ENCODE peak calls at places on chromosomes 2 and 18, in ten cellular contexts. B is GM23338, Y is endothelial cell of umbilical vein, E is fibroblast of lung, H is neural progenitor cell, Z is HCT116, N is PC-9, W is PC-3, C is SK-N-SH, I is astrocyte. K is an unnamed sample.

GRCh38 chr18:73118121-73118816 is 250.5 kb upstream of the NETO1 start:
- DNase-seq in B (no peak), Y (no peak), E (peak; percentile 5), H (no peak), Z (no peak), N (no peak), W (peak; percentile 79), C (no peak), I (peak; percentile 70), K (no peak)

GRCh38 chr2:188997276-188997675 is 23.1 kb downstream of the COL3A1 start:
- DNase-seq in B (no peak), Y (no peak), E (peak; percentile 36), H (no peak), Z (no peak), N (no peak), W (no peak), C (no peak), I (no peak), K (no peak)

GRCh38 chr2:64863097-64863820 is 125.9 kb upstream of the SLC1A4 start:
- DNase-seq in B (no peak), Y (no peak), E (no peak), H (no peak), Z (no peak), N (no peak), W (no peak), C (no peak), I (no peak), K (no peak)

GRCh38 chr18:58727776-58728500 is 56.7 kb downstream of the MALT1 start:
- DNase-seq in B (no peak), Y (no peak), E (peak; percentile 27), H (no peak), Z (no peak), N (no peak), W (no peak), C (no peak), I (peak; percentile 19), K (no peak)

GRCh38 chr18:57797209-57797651 is 5.9 kb downstream of the ATP8B1 start:
- DNase-seq in B (no peak), Y (no peak), E (no peak), H (peak; percentile 25), Z (no peak), N (no peak), W (peak; percentile 62), C (no peak), I (no peak), K (no peak)

GRCh38 chr18:58527116-58528010 is 101.5 kb downstream of the ALPK2 start:
- DNase-seq in B (no peak), Y (no peak), E (no peak), H (no peak), Z (no peak), N (no peak), W (no peak), C (no peak), I (peak; percentile 32), K (no peak)

GRCh38 chr2:39504790-39505335 is 67.8 kb upstream of the MAP4K3 start:
- DNase-seq in B (no peak), Y (peak; percentile 38), E (peak; percentile 93), H (no peak), Z (no peak), N (no peak), W (peak; percentile 75), C (no peak), I (peak; percentile 78), K (no peak)

GRCh38 chr2:11319939-11320338 is 24.5 kb downstream of the ROCK2 start:
- DNase-seq in B (no peak), Y (no peak), E (peak; percentile 56), H (no peak), Z (no peak), N (no peak), W (no peak), C (no peak), I (peak; percentile 89), K (no peak)

GRCh38 chr2:187566266-187566665 is 12.0 kb upstream of the TFPI start:
- DNase-seq in B (no peak), Y (no peak), E (no peak), H (no peak), Z (no peak), N (no peak), W (no peak), C (no peak), I (no peak), K (no peak)

GRCh38 chr2:191051825-191052778 is 38.1 kb upstream of the STAT1 start:
- DNase-seq in B (peak; percentile 73), Y (peak; percentile 75), E (peak; percentile 71), H (peak; percentile 57), Z (peak; percentile 45), N (no peak), W (peak; percentile 79), C (peak; percentile 42), I (peak; percentile 40), K (no peak)

GRCh38 chr2:157223624-157224205 is 33.8 kb upstream of the GALNT5 start:
- DNase-seq in B (no peak), Y (no peak), E (no peak), H (no peak), Z (no peak), N (no peak), W (no peak), C (no peak), I (no peak), K (no peak)

GRCh38 chr2:68426885-68427579 is 40.1 kb downstream of the FBXO48 start:
- DNase-seq in B (no peak), Y (no peak), E (peak; percentile 81), H (no peak), Z (no peak), N (no peak), W (peak; percentile 63), C (no peak), I (no peak), K (no peak)

GRCh38 chr2:99487906-99488305 is 1.9 kb downstream of the REV1 start:
- DNase-seq in B (no peak), Y (no peak), E (no peak), H (no peak), Z (no peak), N (no peak), W (no peak), C (no peak), I (peak; percentile 17), K (no peak)

GRCh38 chr18:78396756-78397155 is 582.9 kb upstream of the SALL3 start:
- DNase-seq in B (no peak), Y (no peak), E (no peak), H (no peak), Z (no peak), N (no peak), W (no peak), C (no peak), I (no peak), K (no peak)

GRCh38 chr2:144702051-144702450 is 182.1 kb upstream of the ZEB2 start:
- DNase-seq in B (no peak), Y (no peak), E (no peak), H (no peak), Z (no peak), N (no peak), W (no peak), C (no peak), I (no peak), K (no peak)

GRCh38 chr2:235740821-235741220 is 247.0 kb downstream of the AGAP1 start:
- DNase-seq in B (peak; percentile 84), Y (no peak), E (no peak), H (peak; percentile 62), Z (no peak), N (peak; percentile 62), W (peak; percentile 42), C (peak; percentile 61), I (no peak), K (no peak)

GRCh38 chr2:25374411-25374810 is 32.7 kb upstream of the DNMT3A start:
- DNase-seq in B (no peak), Y (no peak), E (no peak), H (no peak), Z (no peak), N (no peak), W (no peak), C (no peak), I (no peak), K (no peak)
- H3K4me1 ChIP-seq in B (peaks cover 15% of the 10 kb centered on the region), Y (peaks cover 11% of the 10 kb centered on the region), E (no peaks in the 10 kb centered on the region), H (peaks cover 33% of the 10 kb centered on the region), Z (peaks cover 19% of the 10 kb centered on the region), N (peaks cover 8% of the 10 kb centered on the region), W (peaks cover 32% of the 10 kb centered on the region), C (peaks cover 39% of the 10 kb centered on the region), I (peaks cover 24% of the 10 kb centered on the region), K (peaks cover 37% of the 10 kb centered on the region)

GRCh38 chr2:25222475-25223121 is 54.2 kb upstream of the POMC start:
- DNase-seq in B (no peak), Y (no peak), E (no peak), H (no peak), Z (no peak), N (no peak), W (no peak), C (no peak), I (no peak), K (no peak)
- H2AFZ ChIP-seq in B (peak overlapping the region; percentile 74), Y (no peak overlapping the region), E (no peak overlapping the region), H (no peak overlapping the region), Z (no peak overlapping the region), N (no peak overlapping the region), W (no peak overlapping the region), C (no peak overlapping the region), I (no peak overlapping the region), K (no peak overlapping the region)

GRCh38 chr2:54589340-54590215 is 133.5 kb downstream of the SPTBN1 start:
- DNase-seq in B (no peak), Y (peak; percentile 99), E (peak; percentile 30), H (no peak), Z (no peak), N (no peak), W (peak; percentile 67), C (peak; percentile 46), I (no peak), K (no peak)
- H3K4me1 ChIP-seq in B (peaks cover 36% of the 10 kb centered on the region), Y (peaks cover 64% of the 10 kb centered on the region), E (peaks cover 2% of the 10 kb centered on the region), H (no peaks in the 10 kb centered on the region), Z (no peaks in the 10 kb centered on the region), N (peaks cover 33% of the 10 kb centered on the region), W (peaks cover 58% of the 10 kb centered on the region), C (peaks cover 37% of the 10 kb centered on the region), I (peaks cover 45% of the 10 kb centered on the region), K (peaks cover 19% of the 10 kb centered on the region)

GRCh38 chr2:74856004-74856578 is 22.2 kb downstream of the HK2 start:
- DNase-seq in B (no peak), Y (no peak), E (no peak), H (no peak), Z (no peak), N (no peak), W (peak; percentile 47), C (no peak), I (no peak), K (no peak)
- H2AFZ ChIP-seq in B (no peak overlapping the region), Y (no peak overlapping the region), E (no peak overlapping the region), H (no peak overlapping the region), Z (no peak overlapping the region), N (no peak overlapping the region), W (no peak overlapping the region), C (no peak overlapping the region), I (no peak overlapping the region), K (no peak overlapping the region)

GRCh38 chr2:237983922-237984321 is 17.1 kb downstream of the UBE2F start:
- DNase-seq in B (no peak), Y (no peak), E (no peak), H (no peak), Z (no peak), N (no peak), W (no peak), C (no peak), I (no peak), K (no peak)

GRCh38 chr2:237982039-237982725 is 15.4 kb downstream of the UBE2F start:
- DNase-seq in B (no peak), Y (no peak), E (no peak), H (no peak), Z (no peak), N (no peak), W (no peak), C (no peak), I (no peak), K (no peak)

GRCh38 chr2:237987263-237987662 is 20.4 kb downstream of the UBE2F start:
- DNase-seq in B (peak; percentile 29), Y (no peak), E (no peak), H (no peak), Z (no peak), N (no peak), W (no peak), C (no peak), I (no peak), K (no peak)
- H3K4me1 ChIP-seq in B (no peaks in the 10 kb centered on the region), Y (no peaks in the 10 kb centered on the region), E (no peaks in the 10 kb centered on the region), H (no peaks in the 10 kb centered on the region), Z (no peaks in the 10 kb centered on the region), N (peaks cover 2% of the 10 kb centered on the region), W (no peaks in the 10 kb centered on the region), C (peaks cover 2% of the 10 kb centered on the region), I (no peaks in the 10 kb centered on the region), K (no peaks in the 10 kb centered on the region)

K was measured in keratinocyte.